ENCODE peak calls at places on chromosomes 16 and 17, in seven cellular contexts. H, F, C, W, X, Y and L are unnamed samples.

GRCh38 chr17:45347451-45347850 is 30.6 kb upstream of the MAP3K14 start:
- DNase-seq in X (no peak), F (no peak), Y (no peak), C (no peak), W (no peak), H (no peak), L (no peak)

GRCh38 chr17:79905832-79906231 is 66.6 kb upstream of the CBX4 start:
- DNase-seq in C (no peak), Y (no peak), H (no peak), X (no peak), W (no peak), F (peak; percentile 22), L (no peak)

GRCh38 chr17:4636474-4637100 is 4.9 kb downstream of the ALOX15 start:
- DNase-seq in H (no peak), X (no peak), F (no peak), Y (no peak), C (no peak), W (no peak), L (no peak)

GRCh38 chr17:32976131-32976530 is 15.5 kb upstream of the SPACA3 start:
- DNase-seq in W (no peak), X (no peak), Y (no peak), H (no peak), F (no peak), C (no peak), L (no peak)

GRCh38 chr17:54860617-54861468 is 39.8 kb upstream of the TOM1L1 start:
- DNase-seq in X (no peak), H (no peak), F (no peak), W (no peak), C (no peak), Y (no peak), L (no peak)

GRCh38 chr17:64326420-64327054 is 63.5 kb upstream of the TEX2 start:
- DNase-seq in X (no peak), H (no peak), W (no peak), C (no peak), F (peak; percentile 82), Y (no peak), L (no peak)

GRCh38 chr16:88938933-88939813 is 37.8 kb downstream of the CBFA2T3 start:
- DNase-seq in C (no peak), H (no peak), W (no peak), X (no peak), Y (no peak), F (peak; percentile 15), L (no peak)

GRCh38 chr17:15289285-15290185 is 24.4 kb upstream of the PMP22 start:
- DNase-seq in W (no peak), F (peak; percentile 64), C (no peak), H (no peak), X (no peak), Y (no peak), L (no peak)

GRCh38 chr16:14510939-14511797 is 118.9 kb downstream of the PARN start:
- DNase-seq in C (no peak), H (no peak), W (no peak), X (no peak), F (peak; percentile 84), Y (no peak), L (no peak)

GRCh38 chr17:63516910-63517824 is 6.0 kb upstream of the KCNH6 start:
- DNase-seq in C (no peak), H (no peak), F (peak; percentile 80), W (no peak), Y (no peak), X (no peak), L (no peak)

GRCh38 chr17:50276588-50277356 is 2.5 kb downstream of the TMEM92 start:
- DNase-seq in W (no peak), Y (peak; percentile 45), X (no peak), C (no peak), F (no peak), H (no peak), L (no peak)

GRCh38 chr17:8226536-8227237 is 16.3 kb upstream of the AURKB start:
- DNase-seq in F (peak; percentile 95), W (no peak), C (no peak), Y (peak; percentile 91), X (no peak), H (peak; percentile 95), L (no peak)

GRCh38 chr17:6596511-6596910 is 40.2 kb upstream of the PITPNM3 start:
- DNase-seq in F (no peak), H (no peak), X (no peak), C (no peak), W (no peak), Y (no peak), L (no peak)

GRCh38 chr17:64984181-64984580 is 64.9 kb upstream of the LRRC37A3 start:
- DNase-seq in X (no peak), F (no peak), Y (no peak), C (no peak), H (no peak), W (no peak), L (no peak)

GRCh38 chr16:49399594-49400364 is 26.2 kb downstream of the C16orf78 start:
- DNase-seq in H (peak; percentile 21), X (no peak), W (no peak), C (no peak), F (no peak), Y (no peak), L (peak; percentile 37)

GRCh38 chr16:1757714-1758461 is 13.5 kb downstream of the NME3 start:
- DNase-seq in W (no peak), Y (no peak), F (no peak), C (no peak), X (no peak), H (no peak), L (no peak)

GRCh38 chr17:65559802-65560627 is 1.4 kb downstream of the AXIN2 start:
- DNase-seq in C (peak; percentile 8), X (no peak), Y (peak; percentile 71), H (no peak), W (no peak), F (peak; percentile 40), L (no peak)

GRCh38 chr17:17514993-17515920 is 19.1 kb upstream of the RASD1 start:
- DNase-seq in X (no peak), F (no peak), C (no peak), Y (peak; percentile 67), W (no peak), H (no peak), L (no peak)

GRCh38 chr16:30533748-30534367 is 800 bp downstream of the ZNF747 start:
- DNase-seq in W (no peak), X (no peak), Y (no peak), H (no peak), C (peak; percentile 9), F (peak; percentile 62), L (no peak)

GRCh38 chr16:28309811-28310311 is 17.5 kb downstream of the SBK1 start:
- DNase-seq in H (no peak), X (no peak), Y (no peak), W (peak; percentile 76), C (peak; percentile 90), F (no peak), L (no peak)

GRCh38 chr17:72388765-72389473 is 268.1 kb downstream of the SOX9 start:
- DNase-seq in X (no peak), H (no peak), Y (no peak), F (no peak), W (no peak), C (no peak), L (no peak)

GRCh38 chr17:16314859-16315258 is 38.4 kb downstream of the CENPV start:
- DNase-seq in W (no peak), X (no peak), Y (no peak), F (no peak), C (no peak), H (no peak), L (no peak)

GRCh38 chr17:20123209-20123608 is 114.0 kb downstream of the SPECC1 start:
- DNase-seq in X (no peak), H (peak; percentile 51), Y (no peak), W (no peak), C (no peak), F (no peak), L (no peak)